ENCODE peak calls at places on chromosomes 4 and X, in six cellular contexts. One of them, this sample, is unnamed.

GRCh38 chrX:69305333-69306062 is 140.2 kb upstream of the PJA1 start:
- DNase-seq in HepG2: no peak
- DNase-seq in SK-N-SH: no peak
- DNase-seq in GM12878: no peak
- DNase-seq in K562: no peak
- DNase-seq in HCT116: no peak
- DNase-seq in this sample: no peak

GRCh38 chrX:155048997-155049619 is 21.8 kb downstream of the CMC4 start:
- DNase-seq in SK-N-SH: peak; percentile 39
- DNase-seq in GM12878: no peak
- DNase-seq in HepG2: peak; percentile 35
- DNase-seq in HCT116: no peak
- DNase-seq in K562: peak; percentile 21
- DNase-seq in this sample: no peak

GRCh38 chr4:113979973-113980615 is 647 bp upstream of the ARSJ start:
- DNase-seq in GM12878: no peak
- DNase-seq in HCT116: no peak
- DNase-seq in SK-N-SH: no peak
- DNase-seq in K562: no peak
- DNase-seq in HepG2: no peak
- DNase-seq in this sample: no peak

GRCh38 chr4:17690898-17691297 is 76.5 kb downstream of the MED28 start:
- DNase-seq in SK-N-SH: no peak
- DNase-seq in GM12878: no peak
- DNase-seq in HCT116: peak; percentile 48
- DNase-seq in HepG2: peak; percentile 72
- DNase-seq in K562: no peak
- DNase-seq in this sample: peak; percentile 15

GRCh38 chr4:153616005-153616555 is 68.0 kb upstream of the TLR2 start:
- DNase-seq in HepG2: no peak
- DNase-seq in GM12878: no peak
- DNase-seq in SK-N-SH: no peak
- DNase-seq in K562: no peak
- DNase-seq in HCT116: no peak
- DNase-seq in this sample: no peak

GRCh38 chrX:1466971-1467561 is 14.4 kb upstream of the ASMTL start:
- DNase-seq in SK-N-SH: no peak
- DNase-seq in GM12878: no peak
- DNase-seq in HCT116: no peak
- DNase-seq in HepG2: no peak
- DNase-seq in K562: no peak
- DNase-seq in this sample: no peak

GRCh38 chr4:5810770-5811430 is 82.0 kb downstream of the CRMP1 start:
- DNase-seq in K562: no peak
- DNase-seq in SK-N-SH: no peak
- DNase-seq in GM12878: no peak
- DNase-seq in HepG2: no peak
- DNase-seq in HCT116: no peak
- DNase-seq in this sample: no peak

GRCh38 chr4:17468638-17469221 is 43.2 kb downstream of the QDPR start:
- DNase-seq in HCT116: peak; percentile 12
- DNase-seq in K562: peak; percentile 53
- DNase-seq in SK-N-SH: peak; percentile 33
- DNase-seq in HepG2: peak; percentile 13
- DNase-seq in GM12878: no peak
- DNase-seq in this sample: no peak

GRCh38 chr4:48173055-48173991 is 39.3 kb upstream of the TXK start:
- DNase-seq in GM12878: peak; percentile 55
- DNase-seq in K562: peak; percentile 41
- DNase-seq in SK-N-SH: no peak
- DNase-seq in HepG2: no peak
- DNase-seq in HCT116: peak; percentile 63
- DNase-seq in this sample: no peak

GRCh38 chrX:93468075-93468474 is 205.3 kb downstream of the NAP1L3 start:
- DNase-seq in HCT116: no peak
- DNase-seq in K562: no peak
- DNase-seq in HepG2: no peak
- DNase-seq in GM12878: no peak
- DNase-seq in SK-N-SH: no peak
- DNase-seq in this sample: no peak

GRCh38 chr4:30875659-30876269 is 155.6 kb downstream of the PCDH7 start:
- DNase-seq in SK-N-SH: no peak
- DNase-seq in GM12878: no peak
- DNase-seq in K562: no peak
- DNase-seq in HCT116: no peak
- DNase-seq in HepG2: no peak
- DNase-seq in this sample: no peak

GRCh38 chr4:17283832-17284231 is 228.1 kb downstream of the QDPR start:
- DNase-seq in HepG2: no peak
- DNase-seq in K562: no peak
- DNase-seq in GM12878: no peak
- DNase-seq in HCT116: no peak
- DNase-seq in SK-N-SH: no peak
- DNase-seq in this sample: no peak

GRCh38 chr4:170109586-170110289 is 20.0 kb upstream of the AADAT start:
- DNase-seq in SK-N-SH: no peak
- DNase-seq in GM12878: no peak
- DNase-seq in HepG2: no peak
- DNase-seq in HCT116: no peak
- DNase-seq in K562: no peak
- DNase-seq in this sample: no peak

GRCh38 chr4:102825261-102826071 is 1.9 kb downstream of the UBE2D3 start:
- DNase-seq in SK-N-SH: peak; percentile 23
- DNase-seq in HepG2: peak; percentile 66
- DNase-seq in GM12878: no peak
- DNase-seq in HCT116: peak; percentile 53
- DNase-seq in K562: no peak
- DNase-seq in this sample: peak; percentile 62

GRCh38 chr4:78766026-78766425 is 10.1 kb upstream of the BMP2K start:
- DNase-seq in GM12878: no peak
- DNase-seq in SK-N-SH: no peak
- DNase-seq in K562: no peak
- DNase-seq in HCT116: no peak
- DNase-seq in HepG2: no peak
- DNase-seq in this sample: no peak

GRCh38 chrX:45591650-45592049 is 391.0 kb upstream of the DIPK2B start:
- DNase-seq in SK-N-SH: no peak
- DNase-seq in HepG2: no peak
- DNase-seq in K562: no peak
- DNase-seq in HCT116: no peak
- DNase-seq in GM12878: no peak
- DNase-seq in this sample: no peak

GRCh38 chr4:105495667-105496066 is 21.8 kb upstream of the PPA2 start:
- DNase-seq in GM12878: no peak
- DNase-seq in K562: no peak
- DNase-seq in HepG2: no peak
- DNase-seq in SK-N-SH: no peak
- DNase-seq in HCT116: no peak
- DNase-seq in this sample: no peak

DNA sequence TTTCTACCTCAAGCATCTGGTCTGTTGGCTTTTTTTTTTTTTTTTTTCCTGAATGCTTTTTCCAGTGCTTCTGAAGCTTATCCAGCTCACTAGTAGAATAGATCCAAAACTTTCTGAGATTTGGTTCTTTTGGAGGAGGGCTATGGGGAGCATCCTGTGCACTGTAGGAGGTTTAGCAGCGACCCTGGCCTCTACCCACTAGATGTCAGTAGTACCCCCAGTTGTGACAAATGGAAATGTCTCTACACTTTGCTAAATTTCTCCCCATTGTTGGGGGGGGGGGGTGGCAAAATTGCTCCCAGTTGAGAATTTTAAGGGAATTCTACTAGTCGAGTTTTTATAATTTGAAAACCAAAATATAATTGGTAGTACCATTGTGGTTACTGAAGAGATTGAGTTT is 23.0 kb upstream of the PPA2 start:
- DNase-seq in SK-N-SH: no peak
- DNase-seq in GM12878: no peak
- DNase-seq in K562: no peak
- DNase-seq in HCT116: no peak
- DNase-seq in HepG2: no peak
- DNase-seq in this sample: no peak
- TF ChIP-seq SIN3A in SK-N-SH: no peak
- TF ChIP-seq SIN3A in GM12878: no peak
- TF ChIP-seq SIN3A in K562: no peak
- TF ChIP-seq SIN3A in HCT116: no peak
- TF ChIP-seq SIN3A in HepG2: no peak
- TF ChIP-seq SIN3A in this sample: no peak

DNA sequence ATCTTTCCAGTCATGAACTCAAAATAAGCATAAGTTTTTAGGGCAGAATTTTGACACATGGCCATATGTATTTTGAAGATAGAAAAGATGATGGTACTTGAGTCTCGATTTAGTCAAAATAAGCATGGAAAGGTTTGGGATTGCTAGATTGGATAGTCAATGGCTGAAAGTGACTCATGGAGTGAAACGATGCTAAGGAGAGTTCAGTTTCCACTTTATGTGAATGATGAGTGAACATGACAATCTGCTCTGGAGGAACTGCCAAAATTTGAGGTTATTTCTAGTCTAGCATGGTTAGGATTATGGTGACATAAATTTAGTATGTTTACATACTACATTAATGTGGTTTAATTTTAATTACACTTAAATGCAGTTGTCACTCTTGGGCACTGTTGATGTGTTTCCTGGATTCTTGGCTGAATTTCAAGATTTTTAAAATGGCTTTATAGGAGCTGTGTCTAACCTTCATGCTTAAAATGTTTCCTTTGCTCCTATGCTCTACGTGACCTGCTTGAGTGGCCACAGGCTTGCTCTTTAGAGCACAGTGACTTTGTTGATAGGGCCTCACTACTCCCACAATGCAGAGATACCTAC is 17.1 kb downstream of the DDX3X start:
- DNase-seq in K562: no peak
- DNase-seq in GM12878: no peak
- DNase-seq in HepG2: no peak
- DNase-seq in SK-N-SH: no peak
- DNase-seq in HCT116: no peak
- DNase-seq in this sample: no peak
- TF ChIP-seq POLR2AphosphoS5 in K562: no peak
- TF ChIP-seq POLR2AphosphoS5 in GM12878: peak; percentile 97
- TF ChIP-seq POLR2AphosphoS5 in HepG2: peak; percentile 8
- TF ChIP-seq POLR2AphosphoS5 in SK-N-SH: peak; percentile 71
- TF ChIP-seq POLR2AphosphoS5 in HCT116: peak; percentile 1
- TF ChIP-seq POLR2AphosphoS5 in this sample: peak; percentile 64

GRCh38 chr4:68773699-68774098 is 42.1 kb upstream of the UGT2B10 start:
- DNase-seq in K562: no peak
- DNase-seq in HepG2: no peak
- DNase-seq in SK-N-SH: no peak
- DNase-seq in HCT116: no peak
- DNase-seq in GM12878: no peak
- DNase-seq in this sample: no peak
- TF ChIP-seq REST in K562: no peak
- TF ChIP-seq REST in HepG2: no peak
- TF ChIP-seq REST in SK-N-SH: no peak
- TF ChIP-seq REST in HCT116: no peak
- TF ChIP-seq REST in GM12878: no peak
- TF ChIP-seq REST in this sample: no peak

DNA sequence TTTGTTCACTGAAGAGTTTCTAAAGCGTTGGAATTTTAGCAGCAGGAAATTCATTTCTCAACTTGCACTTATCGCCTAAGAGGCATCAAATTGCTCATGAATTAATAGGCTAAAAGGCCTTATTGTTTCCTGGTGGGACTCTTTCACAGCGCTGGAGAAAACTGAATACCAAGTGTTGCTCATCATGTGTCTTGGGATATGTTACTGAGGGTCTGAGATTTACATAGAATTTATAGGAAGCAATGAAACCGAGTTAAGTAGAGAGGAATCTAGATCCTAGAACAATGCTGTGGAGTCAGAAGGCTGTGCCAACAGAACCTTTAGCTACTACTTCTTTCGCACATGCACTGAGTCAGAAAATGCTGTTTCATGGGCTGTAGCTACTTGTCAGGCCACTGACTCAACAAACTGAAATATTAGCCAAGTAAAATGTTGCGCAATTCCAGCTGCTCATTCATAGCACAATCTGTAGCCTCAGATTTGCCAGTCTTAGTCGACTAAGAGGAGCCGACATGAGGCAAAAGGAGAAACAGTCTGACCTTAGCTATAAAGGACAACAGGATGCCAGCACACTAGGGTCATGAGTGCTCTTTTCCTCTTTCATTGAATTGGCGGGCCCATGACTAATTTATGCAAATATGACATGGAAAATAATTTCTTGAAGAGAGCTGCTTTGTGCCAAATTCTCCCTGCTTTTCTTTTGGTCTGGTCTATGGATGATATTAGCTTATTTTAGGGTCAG is 35.9 kb upstream of the CXCL8 start:
- DNase-seq in SK-N-SH: no peak
- DNase-seq in HepG2: peak; percentile 48
- DNase-seq in GM12878: no peak
- DNase-seq in K562: peak; percentile 28
- DNase-seq in HCT116: peak; percentile 82
- DNase-seq in this sample: peak; percentile 82
- TF ChIP-seq SIN3A in SK-N-SH: peak; percentile 89
- TF ChIP-seq SIN3A in HepG2: no peak
- TF ChIP-seq SIN3A in GM12878: no peak
- TF ChIP-seq SIN3A in K562: no peak
- TF ChIP-seq SIN3A in HCT116: peak; percentile 69
- TF ChIP-seq SIN3A in this sample: no peak

GRCh38 chrX:107940095-107940494 is 42.1 kb downstream of the TEX13B start:
- DNase-seq in K562: no peak
- DNase-seq in HCT116: no peak
- DNase-seq in HepG2: peak; percentile 16
- DNase-seq in SK-N-SH: no peak
- DNase-seq in GM12878: no peak
- DNase-seq in this sample: no peak

GRCh38 chrX:107934262-107934661 is 47.9 kb downstream of the TEX13B start:
- DNase-seq in GM12878: no peak
- DNase-seq in HCT116: no peak
- DNase-seq in K562: no peak
- DNase-seq in HepG2: no peak
- DNase-seq in SK-N-SH: no peak
- DNase-seq in this sample: no peak

GRCh38 chrX:107936434-107936730 is 45.8 kb downstream of the TEX13B start:
- DNase-seq in HepG2: no peak
- DNase-seq in K562: no peak
- DNase-seq in GM12878: no peak
- DNase-seq in HCT116: no peak
- DNase-seq in SK-N-SH: no peak
- DNase-seq in this sample: no peak

GRCh38 chrX:107935200-107935599 is 47.0 kb downstream of the TEX13B start:
- DNase-seq in K562: no peak
- DNase-seq in SK-N-SH: no peak
- DNase-seq in GM12878: no peak
- DNase-seq in HepG2: no peak
- DNase-seq in HCT116: no peak
- DNase-seq in this sample: peak; percentile 2

GRCh38 chrX:107935664-107936433 is 46.3 kb downstream of the TEX13B start:
- DNase-seq in GM12878: no peak
- DNase-seq in SK-N-SH: no peak
- DNase-seq in HCT116: no peak
- DNase-seq in K562: no peak
- DNase-seq in HepG2: no peak
- DNase-seq in this sample: peak; percentile 8
- TF ChIP-seq POLR2AphosphoS5 in GM12878: no peak
- TF ChIP-seq POLR2AphosphoS5 in SK-N-SH: no peak
- TF ChIP-seq POLR2AphosphoS5 in HCT116: no peak
- TF ChIP-seq POLR2AphosphoS5 in K562: no peak
- TF ChIP-seq POLR2AphosphoS5 in HepG2: no peak
- TF ChIP-seq POLR2AphosphoS5 in this sample: no peak